ENCODE peak calls at places on chromosome 11, in eight cellular contexts. H is T follicular helper cell; B is kidney epithelial cell; Z is NCI-H774; U is DMS 273 treated with DMSO at 0.1 percent for 48 hours; Y is CD4-positive, CD25-positive, alpha-beta regulatory T cell; N is endothelial cell of umbilical vein; A is CD4-positive, alpha-beta T cell. Q is an unnamed sample.

GRCh38 chr11:12724301-12725046 is 50.3 kb downstream of the TEAD1 start:
- DNase-seq in H (no peak), B (no peak), Z (peak), U (no peak), Y (no peak), N (peak), A (no peak), Q (peak)

GRCh38 chr11:58531865-58532341 is 24.0 kb upstream of the OR5B21 start:
- DNase-seq in H (no peak), B (no peak), Z (no peak), U (no peak), Y (no peak), N (no peak), A (no peak), Q (no peak)

GRCh38 chr11:128886401-128887119 is 4.6 kb upstream of the KCNJ5 start:
- DNase-seq in H (no peak), B (no peak), Z (no peak), U (no peak), Y (peak), N (no peak), A (no peak), Q (no peak)

GRCh38 chr11:33701831-33702230 is 1.2 kb upstream of the C11orf91 start:
- DNase-seq in H (no peak), B (no peak), Z (no peak), U (no peak), Y (no peak), N (peak), A (no peak), Q (no peak)

GRCh38 chr11:110141812-110142211 is 48.6 kb downstream of the ZC3H12C start:
- DNase-seq in H (no peak), B (no peak), Z (no peak), U (no peak), Y (no peak), N (no peak), A (no peak), Q (peak)

GRCh38 chr11:63737718-63738117 is 30.9 kb downstream of the ZFTA start:
- DNase-seq in H (no peak), B (no peak), Z (no peak), U (no peak), Y (no peak), N (no peak), A (no peak), Q (no peak)

GRCh38 chr11:2703487-2704141 is 3.8 kb upstream of the KCNQ1OT1 start:
- DNase-seq in H (no peak), B (no peak), Z (no peak), U (no peak), Y (no peak), N (no peak), A (no peak), Q (no peak)

GRCh38 chr11:116229581-116229980 is 543.2 kb downstream of the BUD13 start:
- DNase-seq in H (no peak), B (no peak), Z (no peak), U (no peak), Y (no peak), N (no peak), A (no peak), Q (no peak)

GRCh38 chr11:119798656-119799055 is 69.7 kb upstream of the NECTIN1 start:
- DNase-seq in H (no peak), B (no peak), Z (no peak), U (no peak), Y (no peak), N (no peak), A (no peak), Q (no peak)

GRCh38 chr11:116180806-116181600 is 591.8 kb downstream of the BUD13 start:
- DNase-seq in H (no peak), B (no peak), Z (no peak), U (no peak), Y (no peak), N (no peak), A (no peak), Q (no peak)

GRCh38 chr11:82195251-82195650 is 538.4 kb downstream of the FAM181B start:
- DNase-seq in H (no peak), B (peak), Z (no peak), U (peak), Y (no peak), N (no peak), A (no peak), Q (no peak)

GRCh38 chr11:35791088-35791958 is 128.7 kb downstream of the TRIM44 start:
- DNase-seq in H (no peak), B (no peak), Z (no peak), U (peak), Y (no peak), N (no peak), A (no peak), Q (no peak)

GRCh38 chr11:14818779-14819178 is 73.3 kb downstream of the CYP2R1 start:
- DNase-seq in H (no peak), B (no peak), Z (no peak), U (no peak), Y (no peak), N (no peak), A (no peak), Q (no peak)